ENCODE peak calls at places on chromosomes 5 and 9, in five cellular contexts. V is HCT116, L is right lobe of liver, A is A549, C is heart left ventricle. J is an unnamed sample.

GRCh38 chr5:80387063-80387768 is 20.6 kb upstream of the ZFYVE16 start:
- ATAC-seq in A (no peak), C (no peak), L (peak), V (no peak), J (no peak)

GRCh38 chr9:116247284-116247683 is 93.7 kb downstream of the PAPPA start:
- ATAC-seq in C (no peak), V (no peak), A (no peak), L (no peak), J (no peak)

GRCh38 chr9:72129271-72130156 is 19.7 kb upstream of the GDA start:
- ATAC-seq in V (no peak), A (peak), L (peak), C (no peak), J (no peak)

GRCh38 chr9:33354651-33355211 is 47.6 kb downstream of the AQP7 start:
- ATAC-seq in A (no peak), C (no peak), L (peak), V (no peak), J (no peak)

GRCh38 chr9:83721509-83721908 is 13.8 kb upstream of the UBQLN1 start:
- ATAC-seq in L (no peak), A (no peak), V (no peak), C (no peak), J (no peak)

GRCh38 chr5:154278172-154278571 is 87.6 kb downstream of the GALNT10 start:
- ATAC-seq in V (no peak), A (no peak), L (no peak), C (no peak), J (no peak)

GRCh38 chr9:107772988-107773387 is 283.4 kb upstream of the KLF4 start:
- ATAC-seq in A (no peak), V (no peak), C (no peak), L (no peak), J (no peak)

GRCh38 chr5:169302046-169302445 is 1.1 kb upstream of the SLIT3 start:
- ATAC-seq in V (no peak), A (no peak), L (no peak), C (no peak), J (no peak)

GRCh38 chr9:71636143-71636839 is 132.0 kb downstream of the CEMIP2 start:
- ATAC-seq in A (no peak), V (no peak), L (peak), C (no peak), J (no peak)

GRCh38 chr5:154055225-154055624 is 16.5 kb downstream of the MFAP3 start:
- ATAC-seq in V (no peak), C (no peak), A (no peak), L (no peak), J (no peak)

GRCh38 chr9:251398-251797 is 36.7 kb downstream of the DOCK8 start:
- ATAC-seq in L (no peak), A (no peak), V (no peak), C (no peak), J (no peak)

GRCh38 chr5:79236970-79237734 is 1.2 kb downstream of the JMY start:
- ATAC-seq in V (peak), A (peak), C (peak), L (peak), J (peak)

GRCh38 chr5:79235222-79235577 is 731 bp upstream of the JMY start:
- ATAC-seq in L (peak), V (no peak), C (no peak), A (no peak), J (no peak)

GRCh38 chr5:79236364-79236969 is 536 bp downstream of the JMY start:
- ATAC-seq in V (peak), A (peak), L (peak), C (no peak), J (peak)

GRCh38 chr5:79237735-79238560 is 2.0 kb downstream of the JMY start:
- ATAC-seq in A (no peak), L (no peak), C (no peak), V (no peak), J (no peak)

GRCh38 chr5:79235578-79236363 is at the start of gene JMY:
- ATAC-seq in L (peak), C (peak), V (peak), A (peak), J (peak)
- TF ChIP-seq POLR2A in L (peak), C (peak), V (peak), A (peak), J (peak)

GRCh38 chr9:97237311-97237786 is 70.1 kb upstream of the CCDC180 start:
- ATAC-seq in L (peak), A (no peak), C (no peak), V (no peak), J (no peak)

GRCh38 chr9:97243606-97244005 is 63.9 kb upstream of the CCDC180 start:
- ATAC-seq in A (no peak), V (no peak), C (no peak), L (no peak), J (no peak)

GRCh38 chr9:97237951-97238851 is 69.3 kb upstream of the CCDC180 start:
- ATAC-seq in C (peak), V (peak), A (peak), L (peak), J (peak)
- TF ChIP-seq POLR2A in C (peak), V (peak), A (peak), L (peak), J (no peak)

DNA sequence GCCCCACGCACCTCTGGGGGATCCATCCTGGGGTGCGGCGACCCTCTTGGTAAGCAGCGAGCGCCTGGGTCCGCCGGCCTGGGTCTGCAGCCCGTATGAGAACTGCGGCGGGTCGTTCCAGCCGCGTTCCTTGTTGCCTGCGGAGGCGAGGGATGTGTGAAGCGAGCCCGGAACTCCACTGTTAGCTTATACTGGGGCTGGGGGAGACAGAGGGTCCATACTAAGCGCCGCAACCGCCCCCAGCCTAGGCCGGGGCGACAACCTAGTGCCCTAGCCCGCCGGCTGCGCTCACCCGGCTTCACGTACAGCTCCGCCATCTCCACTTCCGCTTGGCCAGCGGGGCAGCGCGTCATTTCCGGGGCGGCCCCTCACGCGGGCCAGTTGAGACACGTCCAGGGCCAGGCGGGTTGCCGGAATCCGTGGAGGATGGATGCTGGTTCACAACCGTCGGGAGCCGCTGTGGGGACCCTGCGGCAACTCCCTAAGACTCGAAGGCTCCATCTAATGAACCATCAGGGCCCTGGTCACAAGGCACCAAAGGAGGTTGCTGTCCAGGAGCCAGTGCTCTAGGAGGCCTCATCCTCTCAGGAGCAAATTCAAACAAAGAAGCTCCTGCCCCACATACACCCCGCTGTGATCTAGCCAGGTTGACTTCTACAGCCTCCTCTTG is at the start of gene SRA1:
- ATAC-seq in C (peak), A (peak), L (peak), V (peak), J (peak)
- TF ChIP-seq POLR2A in C (peak), A (peak), L (peak), V (peak), J (peak)

GRCh38 chr9:129740174-129740573 is 12.7 kb downstream of the PTGES start:
- ATAC-seq in V (no peak), A (no peak), L (no peak), C (no peak), J (no peak)

GRCh38 chr9:129739432-129739831 is 13.4 kb downstream of the PTGES start:
- ATAC-seq in A (no peak), L (no peak), V (no peak), C (no peak), J (no peak)

GRCh38 chr9:129735546-129735945 is 17.3 kb downstream of the PTGES start:
- ATAC-seq in L (no peak), A (no peak), V (no peak), C (no peak), J (no peak)

GRCh38 chr9:129736334-129736733 is 16.5 kb downstream of the PTGES start:
- ATAC-seq in L (no peak), A (no peak), C (no peak), V (no peak), J (no peak)

DNA sequence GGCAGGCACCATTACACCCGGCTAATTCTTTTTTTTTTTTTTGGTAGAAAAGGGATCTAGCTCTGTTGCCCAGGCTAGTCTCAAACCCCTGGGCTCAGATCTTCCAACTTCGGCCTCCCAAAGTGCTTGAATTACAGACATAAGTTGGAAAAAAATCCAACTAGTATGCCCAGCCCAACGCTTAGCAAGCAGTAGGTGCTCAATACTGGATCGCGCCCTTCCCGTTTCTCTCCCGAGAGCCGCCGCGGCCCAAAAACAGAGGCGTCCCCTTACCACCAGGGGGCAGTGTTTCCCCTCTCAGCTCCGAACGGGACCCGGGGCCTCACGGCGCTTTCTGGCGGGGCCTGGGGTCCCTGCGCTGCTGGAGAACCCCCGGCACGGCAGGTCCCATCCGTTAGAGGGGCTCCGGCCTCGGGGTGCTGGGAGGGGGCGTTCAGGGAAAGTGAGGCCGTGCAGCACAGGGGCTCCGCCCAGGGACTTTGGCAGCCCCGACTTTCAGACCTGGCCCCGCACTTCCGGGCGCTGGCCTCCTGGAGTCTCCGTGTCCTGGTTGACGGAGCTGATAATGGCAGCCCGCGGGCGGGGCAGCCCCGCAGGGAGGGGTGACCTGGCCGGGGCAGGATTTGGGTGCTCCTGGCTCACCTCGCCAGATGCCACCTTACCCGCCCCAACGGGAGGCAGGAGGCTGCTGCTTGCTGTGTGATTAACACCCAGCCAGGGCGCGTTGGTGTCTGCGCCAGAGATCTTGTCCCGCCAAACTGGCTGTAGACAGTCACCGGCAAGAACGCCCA is 15.2 kb downstream of the PTGES start:
- ATAC-seq in L (peak), C (peak), V (peak), A (peak), J (peak)
- TF ChIP-seq POLR2A in L (no peak), C (no peak), V (no peak), A (no peak), J (no peak)

GRCh38 chr5:172453986-172454354 is 355 bp downstream of the SH3PXD2B start:
- ATAC-seq in L (peak), C (no peak), A (peak), V (peak), J (peak)

GRCh38 chr5:172453206-172453985 is 929 bp downstream of the SH3PXD2B start:
- ATAC-seq in V (peak), A (peak), L (no peak), C (no peak), J (peak)

GRCh38 chr5:172455087-172455381 is 709 bp upstream of the SH3PXD2B start:
- ATAC-seq in V (no peak), A (no peak), C (peak), L (no peak), J (no peak)

GRCh38 chr5:172455511-172456061 is 1.3 kb upstream of the SH3PXD2B start:
- ATAC-seq in C (no peak), V (peak), L (no peak), A (no peak), J (peak)

GRCh38 chr5:172454355-172455086 is at the start of gene SH3PXD2B:
- ATAC-seq in A (peak), C (peak), V (peak), L (peak), J (peak)
- TF ChIP-seq POLR2A in A (peak), C (peak), V (peak), L (peak), J (peak)

GRCh38 chr5:134524219-134524825 is 1.1 kb upstream of the JADE2 start:
- ATAC-seq in C (peak), A (peak), L (peak), V (peak), J (peak)
- TF ChIP-seq POLR2A in C (peak), A (peak), L (peak), V (peak), J (peak)

DNA sequence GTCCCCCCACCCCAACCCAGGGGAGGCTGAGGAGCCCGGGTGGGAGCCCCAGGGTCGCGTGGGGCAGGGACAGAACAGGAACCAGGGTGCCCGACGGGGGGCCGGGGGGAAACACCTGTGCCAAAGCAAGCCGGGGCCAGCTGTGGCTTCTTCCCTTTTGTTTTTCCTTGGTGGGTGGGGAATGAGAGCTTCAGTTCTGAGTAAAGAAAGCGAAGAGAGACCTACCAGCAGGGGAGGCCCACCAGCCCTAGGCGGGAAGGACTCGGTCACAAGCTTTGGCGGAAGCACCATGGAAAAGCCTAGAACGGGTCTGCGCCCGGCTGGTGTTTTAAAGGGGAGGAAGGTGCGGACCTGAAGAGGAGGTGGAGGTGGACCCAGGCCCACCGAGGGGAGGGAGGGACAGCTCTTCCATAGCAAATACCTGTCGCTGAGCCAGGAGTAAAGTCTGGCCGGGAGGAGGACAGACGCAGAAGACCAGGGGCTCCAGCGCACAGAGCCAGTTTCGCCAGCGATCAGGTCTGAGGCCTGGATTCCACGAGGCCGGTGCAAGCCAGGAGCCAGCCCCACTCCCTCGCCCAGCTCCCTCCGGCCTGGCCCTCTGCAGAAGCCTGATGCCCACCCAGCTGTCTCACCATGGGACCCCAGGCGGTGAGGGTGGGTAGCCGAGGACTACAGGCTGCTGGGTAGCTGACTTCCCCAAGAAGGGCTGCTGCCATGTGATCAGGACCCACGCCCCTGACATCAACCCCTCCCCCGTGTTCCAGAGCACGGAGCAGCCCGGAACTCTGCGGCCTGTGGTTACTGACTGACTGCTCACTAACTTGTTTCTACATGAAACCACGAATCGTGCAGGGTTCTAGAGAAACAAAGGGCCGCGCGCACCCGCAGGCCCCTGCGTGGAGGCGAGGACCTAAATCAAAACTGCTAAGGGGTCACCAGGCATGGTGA is 849 bp upstream of the MGAT1 start:
- ATAC-seq in L (peak), A (no peak), C (peak), V (no peak), J (peak)
- TF ChIP-seq POLR2A in L (peak), A (no peak), C (no peak), V (no peak), J (no peak)

DNA sequence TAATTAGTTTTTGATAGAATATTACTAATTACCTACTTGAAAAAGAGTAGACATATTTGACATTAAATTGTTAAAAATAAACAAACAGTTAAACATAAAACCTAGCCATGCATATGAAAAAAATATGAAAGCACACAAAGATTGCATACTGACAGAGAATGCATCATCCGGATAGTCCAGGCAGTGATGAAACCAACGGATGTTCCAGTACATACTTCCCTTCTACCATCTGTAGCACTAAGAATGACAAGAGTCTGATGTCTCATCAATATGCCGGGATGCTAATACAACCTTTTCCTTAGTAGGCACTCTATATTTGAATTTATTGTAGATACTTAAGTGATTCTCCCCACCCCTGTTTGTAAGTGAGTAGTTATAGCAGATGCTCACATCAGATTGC is 571.2 kb upstream of the WWC1 start:
- ATAC-seq in A (no peak), V (no peak), C (no peak), L (no peak), J (no peak)
- TF ChIP-seq POLR2A in A (no peak), V (no peak), C (no peak), L (no peak), J (no peak)

GRCh38 chr5:128703322-128703721 is 165.3 kb upstream of the FBN2 start:
- ATAC-seq in A (no peak), C (no peak), V (no peak), L (no peak), J (no peak)
- TF ChIP-seq POLR2A in A (no peak), C (no peak), V (no peak), L (no peak), J (no peak)